ENCODE peak calls at places on chromosomes 7 and 10, in ten cellular contexts. H is GM13977, F is BE2C, W is type B pancreatic cell, E is kidney epithelial cell, Q is natural killer cell, X is GM10248, L is foreskin fibroblast, A is B cell, Y is coronary artery. Z is an unnamed sample.

GRCh38 chr10:1409359-1409750 is 328.0 kb downstream of the ADARB2 start:
- DNase-seq in H (no peak), L (no peak), F (no peak), Y (peak; percentile 53), X (no peak), W (no peak), A (no peak), Q (no peak), E (no peak), Z (no peak)

GRCh38 chr10:23351914-23352313 is 7.3 kb upstream of the C10orf67 start:
- DNase-seq in Y (no peak), X (no peak), H (no peak), E (no peak), Q (no peak), L (peak; percentile 59), F (no peak), A (no peak), W (no peak), Z (no peak)

GRCh38 chr7:143401265-143401664 is 7.4 kb downstream of the EPHA1 start:
- DNase-seq in W (no peak), F (no peak), H (no peak), E (no peak), A (no peak), X (no peak), L (no peak), Q (no peak), Y (no peak), Z (no peak)

GRCh38 chr10:96395931-96396877 is 37.4 kb upstream of the OPALIN start:
- DNase-seq in W (no peak), F (peak; percentile 66), Q (peak; percentile 46), Y (no peak), X (peak; percentile 86), E (no peak), H (peak; percentile 84), A (peak; percentile 80), L (peak; percentile 88), Z (peak; percentile 73)

GRCh38 chr7:44709945-44710596 is 38.6 kb upstream of the ZMIZ2 start:
- DNase-seq in F (no peak), Y (no peak), Q (no peak), A (no peak), H (no peak), L (no peak), W (no peak), X (peak; percentile 6), E (no peak), Z (no peak)

GRCh38 chr10:65275296-65275695 is 1650.5 kb upstream of the LRRTM3 start:
- DNase-seq in H (no peak), F (no peak), Y (no peak), L (no peak), E (no peak), W (no peak), X (no peak), A (no peak), Q (no peak), Z (no peak)

GRCh38 chr7:112573302-112574039 is 92.7 kb downstream of the LSMEM1 start:
- DNase-seq in Q (no peak), Y (no peak), F (peak; percentile 57), L (peak; percentile 20), X (no peak), W (no peak), H (no peak), E (no peak), A (no peak), Z (no peak)

GRCh38 chr7:107725138-107725740 is 18.7 kb upstream of the CBLL1 start:
- DNase-seq in H (peak; percentile 74), E (peak; percentile 5), L (peak; percentile 79), F (peak; percentile 56), X (peak; percentile 66), Q (no peak), A (peak; percentile 59), Y (no peak), W (no peak), Z (peak; percentile 27)

GRCh38 chr10:132746801-132747625 is 38.9 kb downstream of the NKX6-2 start:
- DNase-seq in Y (no peak), L (no peak), W (no peak), F (no peak), E (no peak), Q (no peak), H (no peak), A (no peak), X (no peak), Z (peak; percentile 56)

GRCh38 chr10:97520978-97521761 is 22.4 kb downstream of the UBTD1 start:
- DNase-seq in Q (no peak), X (no peak), A (no peak), E (no peak), H (no peak), L (no peak), Y (no peak), F (no peak), W (no peak), Z (no peak)

GRCh38 chr7:28389504-28390385 is 22.6 kb upstream of the CREB5 start:
- DNase-seq in H (no peak), E (no peak), X (peak; percentile 22), Y (no peak), Q (no peak), W (no peak), A (no peak), L (peak; percentile 80), F (peak; percentile 19), Z (peak; percentile 14)

DNA sequence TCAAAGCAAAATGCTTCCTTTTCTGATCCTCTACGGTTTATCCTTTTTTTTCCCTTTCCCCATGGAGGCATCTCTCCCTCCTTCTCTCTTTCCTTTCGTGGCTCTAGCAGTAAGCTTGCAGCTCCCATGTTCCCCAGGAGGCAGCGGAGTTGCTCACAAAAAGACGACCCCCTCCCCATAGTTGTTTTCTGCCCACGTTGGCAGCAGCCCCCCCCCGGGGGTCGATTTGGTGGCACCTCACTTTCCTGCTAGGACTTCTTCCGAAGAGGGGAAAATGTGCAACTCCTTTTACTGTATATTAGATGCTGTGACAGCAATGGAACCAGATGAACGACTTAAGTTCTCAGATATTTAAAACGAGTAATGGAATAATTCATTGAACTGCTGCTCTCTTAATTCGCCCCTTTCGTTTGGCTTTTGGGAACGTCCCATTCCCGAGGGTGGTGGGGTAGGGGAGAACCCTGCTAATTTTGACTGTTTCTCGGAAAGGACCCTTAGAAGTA is 832 bp downstream of the CAPZA2 start:
- DNase-seq in A (no peak), F (peak; percentile 31), E (no peak), W (no peak), H (peak; percentile 31), Q (no peak), L (peak; percentile 42), X (peak; percentile 33), Y (no peak), Z (peak; percentile 25)
- TF ChIP-seq CTCF in A (no peak), F (no peak), E (peak; percentile 9), W (no peak), H (no peak), Q (no peak), L (no peak), X (no peak), Y (no peak), Z (no peak)

GRCh38 chr10:83562381-83562780 is 576.9 kb upstream of the GHITM start:
- DNase-seq in X (no peak), E (no peak), F (no peak), Y (no peak), Q (no peak), H (no peak), A (no peak), L (no peak), W (no peak), Z (no peak)
- TF ChIP-seq CTCF in X (no peak), E (no peak), F (peak; percentile 34), Y (no peak), Q (no peak), H (no peak), A (no peak), L (peak; percentile 2), W (peak; percentile 15), Z (no peak)

GRCh38 chr7:116524609-116525297 is at the start of gene CAV1:
- DNase-seq in F (no peak), Y (peak; percentile 95), L (peak; percentile 99), Q (no peak), A (peak; percentile 73), X (peak; percentile 42), H (peak; percentile 53), E (peak; percentile 67), W (no peak), Z (peak; percentile 44)

GRCh38 chr7:116524221-116524608 is 621 bp upstream of the CAV1 start:
- DNase-seq in A (no peak), H (no peak), L (no peak), W (no peak), E (no peak), Y (no peak), X (no peak), F (no peak), Q (no peak), Z (no peak)

GRCh38 chr7:116525913-116526857 is 1.3 kb downstream of the CAV1 start:
- DNase-seq in Y (peak; percentile 87), X (peak; percentile 91), A (peak; percentile 93), E (no peak), Q (peak; percentile 50), W (peak; percentile 82), L (peak; percentile 97), F (peak; percentile 67), H (peak; percentile 91), Z (peak; percentile 84)

GRCh38 chr7:116526897-116527296 is 2.1 kb downstream of the CAV1 start:
- DNase-seq in L (peak; percentile 59), E (no peak), Q (no peak), W (no peak), A (no peak), Y (no peak), H (no peak), X (no peak), F (no peak), Z (no peak)

DNA sequence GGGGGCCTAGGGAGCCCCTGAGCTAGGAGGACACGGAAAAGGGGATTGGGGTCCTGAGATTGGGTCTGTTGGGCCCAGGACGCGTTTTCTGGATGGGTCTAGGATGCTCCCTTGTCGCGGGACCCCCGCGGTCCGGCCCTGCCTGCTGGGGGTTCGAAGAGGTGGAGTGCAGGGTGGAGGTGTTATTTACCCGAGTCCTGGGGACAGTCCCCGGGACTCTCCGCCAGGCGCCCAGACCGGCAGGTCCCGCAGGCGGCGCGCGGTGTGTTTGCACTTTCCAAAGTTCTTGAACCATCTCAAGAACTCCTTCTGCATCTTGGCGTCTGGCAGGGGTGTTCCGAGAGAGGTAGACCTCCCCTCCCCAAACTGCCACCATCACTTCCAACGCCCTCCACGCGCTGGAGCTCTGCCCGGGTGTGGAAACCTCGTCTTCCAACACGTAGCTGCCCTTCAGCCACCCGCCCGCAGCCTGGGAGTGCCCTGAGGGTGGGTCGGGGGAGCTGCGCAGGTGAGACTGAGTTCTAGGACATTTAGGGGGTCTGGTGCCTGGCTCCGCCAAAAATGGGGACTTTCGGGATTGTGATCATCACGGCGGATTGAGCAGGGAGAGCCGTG is 569 bp downstream of the CAV1 start:
- DNase-seq in X (peak; percentile 76), L (peak; percentile 54), A (peak; percentile 77), E (no peak), Q (peak; percentile 31), F (no peak), H (peak; percentile 76), W (no peak), Y (no peak), Z (peak; percentile 25)
- TF ChIP-seq CTCF in X (no peak), L (no peak), A (no peak), E (no peak), Q (no peak), F (no peak), H (no peak), W (no peak), Y (no peak), Z (no peak)

DNA sequence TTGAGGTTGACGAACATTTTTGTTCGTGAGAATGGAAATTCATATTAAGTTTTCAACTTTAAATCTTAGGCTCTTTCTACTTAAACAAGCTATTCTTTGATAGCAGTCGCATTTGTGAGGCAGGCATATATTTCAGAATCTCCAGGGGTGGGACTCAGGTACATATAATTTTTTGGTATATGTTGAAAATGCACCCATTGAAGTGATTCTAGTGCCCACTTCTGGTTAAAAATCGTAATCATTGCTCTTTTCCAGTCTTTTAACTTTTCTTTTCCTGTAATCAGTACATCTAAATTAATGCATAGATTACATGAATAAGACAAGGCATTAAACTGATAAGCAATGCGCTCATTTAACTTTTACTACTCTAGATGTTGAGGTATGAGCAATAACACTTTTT is 67.8 kb downstream of the ZNRF2 start:
- DNase-seq in F (no peak), W (no peak), X (no peak), E (no peak), H (no peak), L (no peak), Q (no peak), Y (no peak), A (no peak), Z (no peak)
- TF ChIP-seq CTCF in F (peak; percentile 7), W (no peak), X (peak; percentile 9), E (no peak), H (peak; percentile 39), L (no peak), Q (peak; percentile 35), Y (no peak), A (peak; percentile 41), Z (no peak)